ENCODE peak calls at places on chromosomes 3 and 15, in four cellular contexts. One of them, this sample, is unnamed.

GRCh38 chr3:59451800-59452741 is 402.2 kb upstream of the CFAP20DC start:
- DNase-seq in K562: no peak
- DNase-seq in HepG2: no peak
- DNase-seq in GM12878: no peak
- DNase-seq in this sample: no peak

GRCh38 chr3:4515896-4516295 is 22.7 kb downstream of the ITPR1 start:
- DNase-seq in K562: no peak
- DNase-seq in HepG2: no peak
- DNase-seq in GM12878: no peak
- DNase-seq in this sample: no peak

GRCh38 chr3:133038089-133038730 is at the start of gene TMEM108:
- DNase-seq in K562: peak; percentile 92
- DNase-seq in HepG2: no peak
- DNase-seq in GM12878: no peak
- DNase-seq in this sample: peak; percentile 73

GRCh38 chr15:57196865-57197264 is 179.4 kb upstream of the CGNL1 start:
- DNase-seq in K562: no peak
- DNase-seq in HepG2: no peak
- DNase-seq in GM12878: no peak
- DNase-seq in this sample: no peak

GRCh38 chr15:42324308-42324707 is 35.0 kb upstream of the CAPN3 start:
- DNase-seq in K562: no peak
- DNase-seq in HepG2: no peak
- DNase-seq in GM12878: no peak
- DNase-seq in this sample: no peak

GRCh38 chr3:50221413-50222168 is 14.4 kb upstream of the GNAI2 start:
- DNase-seq in K562: peak; percentile 27
- DNase-seq in HepG2: peak; percentile 77
- DNase-seq in GM12878: no peak
- DNase-seq in this sample: no peak

GRCh38 chr15:72342385-72342784 is 22.4 kb upstream of the CELF6 start:
- DNase-seq in K562: peak; percentile 19
- DNase-seq in HepG2: peak; percentile 33
- DNase-seq in GM12878: no peak
- DNase-seq in this sample: no peak

GRCh38 chr3:48402281-48402732 is 27.6 kb downstream of the PLXNB1 start:
- DNase-seq in K562: peak; percentile 6
- DNase-seq in HepG2: no peak
- DNase-seq in GM12878: no peak
- DNase-seq in this sample: no peak

GRCh38 chr15:26260517-26261133 is 397.5 kb upstream of the ATP10A start:
- DNase-seq in K562: peak; percentile 41
- DNase-seq in HepG2: peak; percentile 1
- DNase-seq in GM12878: no peak
- DNase-seq in this sample: peak; percentile 31

GRCh38 chr15:80569656-80570055 is 125.5 kb upstream of the ABHD17C start:
- DNase-seq in K562: no peak
- DNase-seq in HepG2: no peak
- DNase-seq in GM12878: no peak
- DNase-seq in this sample: no peak

GRCh38 chr3:161559177-161559998 is 62.8 kb downstream of the OTOL1 start:
- DNase-seq in K562: peak; percentile 9
- DNase-seq in HepG2: peak; percentile 27
- DNase-seq in GM12878: no peak
- DNase-seq in this sample: peak; percentile 46

GRCh38 chr3:148344522-148344921 is 353.2 kb upstream of the AGTR1 start:
- DNase-seq in K562: no peak
- DNase-seq in HepG2: no peak
- DNase-seq in GM12878: no peak
- DNase-seq in this sample: no peak

GRCh38 chr3:184757010-184757651 is 45.3 kb upstream of the MAGEF1 start:
- DNase-seq in K562: no peak
- DNase-seq in HepG2: no peak
- DNase-seq in GM12878: no peak
- DNase-seq in this sample: no peak

GRCh38 chr3:105979961-105980360 is 111.1 kb upstream of the CBLB start:
- DNase-seq in K562: no peak
- DNase-seq in HepG2: no peak
- DNase-seq in GM12878: no peak
- DNase-seq in this sample: no peak

GRCh38 chr3:126226376-126226775 is 46.0 kb upstream of the ALDH1L1 start:
- DNase-seq in K562: no peak
- DNase-seq in HepG2: no peak
- DNase-seq in GM12878: no peak
- DNase-seq in this sample: no peak

GRCh38 chr3:130626021-130626420 is 109.0 kb downstream of the COL6A6 start:
- DNase-seq in K562: no peak
- DNase-seq in HepG2: no peak
- DNase-seq in GM12878: no peak
- DNase-seq in this sample: no peak

GRCh38 chr3:76026379-76026778 is 241.0 kb upstream of the ZNF717 start:
- DNase-seq in K562: no peak
- DNase-seq in HepG2: no peak
- DNase-seq in GM12878: no peak
- DNase-seq in this sample: no peak

GRCh38 chr3:107235923-107236315 is 141.3 kb upstream of the CCDC54 start:
- DNase-seq in K562: peak; percentile 61
- DNase-seq in HepG2: peak; percentile 66
- DNase-seq in GM12878: peak; percentile 31
- DNase-seq in this sample: peak; percentile 69
- H3K4me3 ChIP-seq in K562: peak overlapping the region; percentile 24
- H3K4me3 ChIP-seq in HepG2: peak overlapping the region; percentile 70
- H3K4me3 ChIP-seq in GM12878: no peak overlapping the region
- H3K4me3 ChIP-seq in this sample: peak overlapping the region; percentile 47

GRCh38 chr3:131883711-131884407 is 151.0 kb downstream of the CPNE4 start:
- DNase-seq in K562: no peak
- DNase-seq in HepG2: no peak
- DNase-seq in GM12878: no peak
- DNase-seq in this sample: no peak
- TF ChIP-seq JUNB in K562: no peak
- TF ChIP-seq JUNB in HepG2: no peak
- TF ChIP-seq JUNB in GM12878: no peak
- TF ChIP-seq JUNB in this sample: no peak

GRCh38 chr15:33099213-33099612 is 95.3 kb downstream of the FMN1 start:
- DNase-seq in K562: no peak
- DNase-seq in HepG2: no peak
- DNase-seq in GM12878: no peak
- DNase-seq in this sample: no peak
- TF ChIP-seq EP300 in K562: no peak
- TF ChIP-seq EP300 in HepG2: no peak
- TF ChIP-seq EP300 in GM12878: no peak
- TF ChIP-seq EP300 in this sample: no peak

DNA sequence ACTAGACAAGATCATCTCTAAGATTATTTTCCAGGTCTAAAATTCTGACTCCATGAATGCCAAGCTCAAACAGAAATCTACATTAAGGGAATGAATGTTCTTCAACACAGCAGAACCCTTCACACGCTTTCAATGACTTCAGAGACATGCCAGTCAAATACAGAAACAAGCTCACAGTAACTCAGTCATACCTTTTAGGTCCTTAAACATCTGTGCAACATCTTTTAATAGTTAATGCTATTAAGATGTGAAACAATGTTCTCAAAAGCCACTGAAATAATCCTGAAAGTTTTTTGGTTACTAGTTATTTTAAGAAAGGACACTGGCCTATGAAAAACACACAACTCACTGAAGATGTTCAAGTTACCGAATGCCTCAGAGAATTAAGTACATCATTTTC is 2.5 kb downstream of the DLG1 start:
- DNase-seq in K562: no peak
- DNase-seq in HepG2: no peak
- DNase-seq in GM12878: no peak
- DNase-seq in this sample: no peak
- H3K4me3 ChIP-seq in K562: no peak overlapping the region
- H3K4me3 ChIP-seq in HepG2: peak overlapping the region; percentile 91
- H3K4me3 ChIP-seq in GM12878: peak overlapping the region; percentile 97
- H3K4me3 ChIP-seq in this sample: no peak overlapping the region

DNA sequence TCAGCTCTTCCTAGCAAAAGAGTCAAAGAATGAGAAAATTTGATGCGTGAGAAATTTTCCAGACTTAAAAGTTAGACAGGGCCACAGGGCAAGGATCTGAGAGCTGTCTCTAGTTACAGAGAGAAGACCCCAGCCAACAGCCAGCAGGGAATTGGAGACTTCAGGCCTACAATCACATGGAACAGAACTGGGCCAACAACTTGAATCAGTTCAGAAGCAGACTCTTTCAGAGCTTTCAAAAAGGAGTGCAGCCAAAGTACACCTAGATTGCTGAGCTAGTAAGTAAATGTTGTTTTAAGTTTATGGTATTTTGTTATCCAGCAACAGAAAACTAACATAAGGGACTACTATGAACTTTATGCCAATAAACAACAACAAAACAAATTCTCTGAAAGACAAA is 107.4 kb downstream of the PIK3CB start:
- DNase-seq in K562: peak; percentile 7
- DNase-seq in HepG2: no peak
- DNase-seq in GM12878: no peak
- DNase-seq in this sample: no peak
- TF ChIP-seq JUNB in K562: no peak
- TF ChIP-seq JUNB in HepG2: no peak
- TF ChIP-seq JUNB in GM12878: no peak
- TF ChIP-seq JUNB in this sample: no peak

DNA sequence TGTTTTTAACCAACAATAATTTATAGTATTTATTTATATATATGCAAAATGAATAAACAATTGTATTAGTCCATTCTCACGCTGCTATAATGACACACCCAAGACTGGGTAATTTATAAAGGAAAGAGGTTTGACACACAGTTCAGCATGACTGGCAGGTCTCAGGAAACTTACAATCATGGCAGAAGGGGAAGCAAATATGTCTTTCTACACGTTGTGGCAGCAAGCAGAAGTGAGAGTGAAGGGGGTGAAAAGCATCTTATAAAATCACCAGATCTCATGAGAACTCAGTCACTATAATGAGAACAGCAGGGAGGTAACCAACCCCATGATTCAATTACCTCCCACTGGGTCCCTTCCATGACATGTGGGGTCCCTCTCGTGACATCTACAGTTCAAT is 162.8 kb upstream of the SLITRK3 start:
- DNase-seq in K562: no peak
- DNase-seq in HepG2: no peak
- DNase-seq in GM12878: no peak
- DNase-seq in this sample: no peak
- TF ChIP-seq EP300 in K562: no peak
- TF ChIP-seq EP300 in HepG2: no peak
- TF ChIP-seq EP300 in GM12878: no peak
- TF ChIP-seq EP300 in this sample: no peak

GRCh38 chr3:104291878-104292277 is 1074.8 kb upstream of the ALCAM start:
- DNase-seq in K562: no peak
- DNase-seq in HepG2: no peak
- DNase-seq in GM12878: no peak
- DNase-seq in this sample: no peak
- H3K4me3 ChIP-seq in K562: no peak overlapping the region
- H3K4me3 ChIP-seq in HepG2: no peak overlapping the region
- H3K4me3 ChIP-seq in GM12878: no peak overlapping the region
- H3K4me3 ChIP-seq in this sample: peak overlapping the region; percentile 14